ENCODE peak calls at places on chromosomes 1 and 21, in seven cellular contexts. One of them, this sample, is unnamed.

GRCh38 chr1:52477876-52478275 is 73.5 kb downstream of the PRPF38A start:
- DNase-seq in tibial nerve: no peak
- DNase-seq in dorsolateral prefrontal cortex: no peak
- DNase-seq in fibroblast of the conjunctiva: no peak
- DNase-seq in astrocyte of the spinal cord: no peak
- DNase-seq in activated T-cell treated with anti-CD3 and anti-CD28 coated beads for 24 hours: no peak
- DNase-seq in fibroblast of pulmonary artery: no peak
- DNase-seq in this sample: no peak

GRCh38 chr1:20059847-20060246 is 10.1 kb upstream of the PLA2G5 start:
- DNase-seq in tibial nerve: no peak
- DNase-seq in dorsolateral prefrontal cortex: no peak
- DNase-seq in fibroblast of the conjunctiva: no peak
- DNase-seq in astrocyte of the spinal cord: no peak
- DNase-seq in activated T-cell treated with anti-CD3 and anti-CD28 coated beads for 24 hours: no peak
- DNase-seq in fibroblast of pulmonary artery: no peak
- DNase-seq in this sample: no peak

GRCh38 chr1:213892471-213892870 is 95.3 kb upstream of the PROX1 start:
- DNase-seq in tibial nerve: no peak
- DNase-seq in dorsolateral prefrontal cortex: no peak
- DNase-seq in fibroblast of the conjunctiva: no peak
- DNase-seq in astrocyte of the spinal cord: no peak
- DNase-seq in activated T-cell treated with anti-CD3 and anti-CD28 coated beads for 24 hours: no peak
- DNase-seq in fibroblast of pulmonary artery: no peak
- DNase-seq in this sample: no peak

GRCh38 chr1:177620636-177621190 is 349.1 kb downstream of the SEC16B start:
- DNase-seq in tibial nerve: no peak
- DNase-seq in dorsolateral prefrontal cortex: no peak
- DNase-seq in fibroblast of the conjunctiva: no peak
- DNase-seq in astrocyte of the spinal cord: no peak
- DNase-seq in activated T-cell treated with anti-CD3 and anti-CD28 coated beads for 24 hours: no peak
- DNase-seq in fibroblast of pulmonary artery: no peak
- DNase-seq in this sample: peak

GRCh38 chr21:38175321-38175720 is 81.5 kb upstream of the KCNJ15 start:
- DNase-seq in tibial nerve: no peak
- DNase-seq in dorsolateral prefrontal cortex: no peak
- DNase-seq in fibroblast of the conjunctiva: no peak
- DNase-seq in astrocyte of the spinal cord: no peak
- DNase-seq in activated T-cell treated with anti-CD3 and anti-CD28 coated beads for 24 hours: no peak
- DNase-seq in fibroblast of pulmonary artery: peak
- DNase-seq in this sample: peak

GRCh38 chr1:59926381-59927243 is at the start of gene CYP2J2:
- DNase-seq in tibial nerve: no peak
- DNase-seq in dorsolateral prefrontal cortex: peak
- DNase-seq in fibroblast of the conjunctiva: no peak
- DNase-seq in astrocyte of the spinal cord: peak
- DNase-seq in activated T-cell treated with anti-CD3 and anti-CD28 coated beads for 24 hours: peak
- DNase-seq in fibroblast of pulmonary artery: peak
- DNase-seq in this sample: peak

GRCh38 chr1:99943238-99943794 is 26.5 kb upstream of the SLC35A3 start:
- DNase-seq in tibial nerve: no peak
- DNase-seq in dorsolateral prefrontal cortex: no peak
- DNase-seq in fibroblast of the conjunctiva: peak
- DNase-seq in astrocyte of the spinal cord: peak
- DNase-seq in activated T-cell treated with anti-CD3 and anti-CD28 coated beads for 24 hours: no peak
- DNase-seq in fibroblast of pulmonary artery: peak
- DNase-seq in this sample: peak

GRCh38 chr1:218741852-218742251 is 396.7 kb downstream of the TGFB2 start:
- DNase-seq in tibial nerve: no peak
- DNase-seq in dorsolateral prefrontal cortex: no peak
- DNase-seq in fibroblast of the conjunctiva: no peak
- DNase-seq in astrocyte of the spinal cord: no peak
- DNase-seq in activated T-cell treated with anti-CD3 and anti-CD28 coated beads for 24 hours: no peak
- DNase-seq in fibroblast of pulmonary artery: no peak
- DNase-seq in this sample: no peak

GRCh38 chr1:95287825-95288224 is 53.8 kb downstream of the RWDD3 start:
- DNase-seq in tibial nerve: no peak
- DNase-seq in dorsolateral prefrontal cortex: no peak
- DNase-seq in fibroblast of the conjunctiva: no peak
- DNase-seq in astrocyte of the spinal cord: no peak
- DNase-seq in activated T-cell treated with anti-CD3 and anti-CD28 coated beads for 24 hours: no peak
- DNase-seq in fibroblast of pulmonary artery: no peak
- DNase-seq in this sample: no peak